ENCODE peak calls at places on chromosomes 11 and 22, in six cellular contexts. K is neuronal stem cell; I is upper lobe of right lung; O is CD8-positive, alpha-beta T cell; D is BE2C; Q is fibroblast of lung. U is an unnamed sample.

GRCh38 chr22:46104881-46105493 is 45.3 kb upstream of the PPARA start:
- DNase-seq in D (no peak), O (no peak), I (no peak), Q (peak), K (no peak), U (peak)

GRCh38 chr11:124543145-124543544 is 309 bp downstream of the OR8B12 start:
- DNase-seq in D (no peak), O (no peak), Q (no peak), K (no peak), I (no peak), U (no peak)

GRCh38 chr22:30609260-30610185 is 2.5 kb downstream of the TCN2 start:
- DNase-seq in D (no peak), O (no peak), K (no peak), I (no peak), Q (peak), U (peak)

GRCh38 chr11:35357893-35358292 is 61.5 kb downstream of the SLC1A2 start:
- DNase-seq in Q (peak), K (no peak), I (no peak), O (no peak), D (no peak), U (no peak)

GRCh38 chr11:129643031-129643721 is 172.5 kb upstream of the TMEM45B start:
- DNase-seq in K (no peak), D (no peak), O (no peak), I (no peak), Q (peak), U (peak)

GRCh38 chr11:86246293-86246675 is 1.7 kb downstream of the EED start:
- DNase-seq in K (no peak), Q (no peak), O (no peak), I (no peak), D (no peak), U (no peak)

GRCh38 chr22:45296628-45297297 is 12.0 kb downstream of the UPK3A start:
- DNase-seq in I (no peak), O (no peak), Q (no peak), K (no peak), D (no peak), U (no peak)

GRCh38 chr22:36238348-36239149 is 778 bp downstream of the APOL2 start:
- DNase-seq in D (peak), O (no peak), K (no peak), I (no peak), Q (no peak), U (peak)

GRCh38 chr11:44133335-44133946 is 38.0 kb downstream of the EXT2 start:
- DNase-seq in Q (peak), O (no peak), D (peak), I (no peak), K (peak), U (no peak)

GRCh38 chr11:79088967-79089366 is 351.9 kb downstream of the TENM4 start:
- DNase-seq in D (no peak), O (no peak), K (peak), Q (no peak), I (no peak), U (no peak)

GRCh38 chr11:11786234-11786633 is 55.5 kb upstream of the USP47 start:
- DNase-seq in O (no peak), I (no peak), K (no peak), Q (no peak), D (no peak), U (no peak)

GRCh38 chr11:109994896-109995295 is 98.3 kb upstream of the ZC3H12C start:
- DNase-seq in Q (no peak), O (no peak), D (no peak), K (no peak), I (no peak), U (no peak)

GRCh38 chr22:19038164-19038546 is 84.1 kb downstream of the DGCR2 start:
- DNase-seq in Q (no peak), K (no peak), I (no peak), O (no peak), D (no peak), U (no peak)

GRCh38 chr22:43393845-43394474 is 17.9 kb upstream of the MPPED1 start:
- DNase-seq in D (no peak), K (no peak), O (no peak), I (no peak), Q (no peak), U (no peak)

GRCh38 chr11:957201-957920 is 31.7 kb downstream of the AP2A2 start:
- DNase-seq in Q (no peak), D (no peak), O (no peak), K (no peak), I (no peak), U (no peak)

GRCh38 chr11:35165416-35166368 is 26.7 kb downstream of the CD44 start:
- DNase-seq in D (no peak), O (peak), I (no peak), Q (peak), K (no peak), U (peak)

GRCh38 chr11:117300773-117301172 is 9.6 kb downstream of the BACE1-AS start:
- DNase-seq in Q (peak), O (no peak), K (no peak), I (no peak), D (no peak), U (no peak)

GRCh38 chr22:48563118-48563965 is 1264.3 kb downstream of the BRD1 start:
- DNase-seq in I (no peak), D (no peak), O (no peak), K (no peak), Q (no peak), U (no peak)

GRCh38 chr11:95375451-95375850 is 144.4 kb upstream of the SESN3 start:
- DNase-seq in I (no peak), Q (peak), K (no peak), D (no peak), O (no peak), U (no peak)

GRCh38 chr11:75087319-75088055 is 9.2 kb downstream of the OR2AT4 start:
- DNase-seq in K (no peak), Q (no peak), I (no peak), O (no peak), D (no peak), U (no peak)

GRCh38 chr11:68150029-68150428 is 28.8 kb upstream of the CHKA start:
- DNase-seq in D (no peak), O (no peak), K (no peak), Q (peak), I (peak), U (no peak)

GRCh38 chr11:92251980-92252379 is 27.4 kb downstream of the FAT3 start:
- DNase-seq in D (no peak), O (no peak), I (no peak), K (no peak), Q (peak), U (no peak)

GRCh38 chr11:8066036-8066910 is 14.7 kb upstream of the TUB start:
- DNase-seq in Q (peak), D (no peak), K (no peak), I (no peak), O (no peak), U (no peak)

GRCh38 chr11:86513746-86514373 is 139.2 kb downstream of the CCDC81 start:
- DNase-seq in O (no peak), I (no peak), Q (no peak), D (no peak), K (no peak), U (no peak)

GRCh38 chr22:25567305-25567704 is 2.8 kb downstream of the GRK3 start:
- DNase-seq in O (no peak), D (no peak), Q (no peak), K (no peak), I (no peak), U (no peak)

GRCh38 chr11:75659836-75660235 is 9.0 kb downstream of the MAP6 start:
- DNase-seq in K (no peak), D (no peak), O (no peak), Q (no peak), I (no peak), U (no peak)

GRCh38 chr22:18065256-18065655 is 12.5 kb upstream of the PEX26 start:
- DNase-seq in D (no peak), O (no peak), Q (no peak), K (no peak), I (peak), U (no peak)

DNA sequence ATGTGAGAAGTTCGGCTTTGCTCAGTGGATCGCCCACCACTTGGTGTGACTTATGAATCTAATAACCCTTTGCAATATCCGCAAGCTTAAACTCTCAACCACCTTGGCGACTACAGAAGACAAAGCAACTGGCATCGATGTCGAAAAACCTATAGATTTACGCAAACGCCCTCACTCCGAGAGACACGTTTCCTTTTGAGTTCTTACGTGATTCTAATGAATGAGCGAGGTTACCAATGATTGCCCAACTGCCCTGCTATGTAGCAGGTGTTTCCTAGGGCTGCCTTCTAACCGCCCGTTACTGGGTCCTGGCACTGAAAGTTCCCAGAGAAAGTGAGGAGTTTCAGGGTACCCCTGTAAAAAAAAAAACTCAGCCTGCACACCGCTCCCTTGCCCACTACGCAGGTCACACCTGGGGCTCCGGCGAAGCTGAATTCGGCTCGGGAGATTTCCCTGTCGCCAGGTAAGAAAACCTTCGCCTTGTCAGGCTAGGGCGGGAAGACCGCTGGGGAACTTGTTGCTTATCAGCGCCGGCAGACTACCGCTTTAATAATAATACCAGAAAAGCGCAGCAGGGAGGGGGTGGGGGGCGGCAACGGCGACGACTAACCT is 21.4 kb upstream of the BDNF start:
- DNase-seq in K (no peak), O (no peak), Q (no peak), D (no peak), I (no peak), U (no peak)
- H3K4me3 ChIP-seq in K (peak), O (no peak), Q (peak), D (no peak), I (no peak), U (peak)

GRCh38 chr11:65911682-65912568 is 6.9 kb downstream of the C11orf68 start:
- DNase-seq in I (no peak), O (no peak), Q (peak), D (peak), K (no peak), U (no peak)
- H3K4me3 ChIP-seq in I (no peak), O (no peak), Q (no peak), D (no peak), K (no peak), U (no peak)

GRCh38 chr11:119195680-119196079 is 10.4 kb downstream of the NHERF4 start:
- DNase-seq in Q (peak), O (no peak), D (peak), K (no peak), I (peak), U (no peak)
- H3K4me3 ChIP-seq in Q (no peak), O (no peak), D (no peak), K (no peak), I (no peak), U (no peak)

DNA sequence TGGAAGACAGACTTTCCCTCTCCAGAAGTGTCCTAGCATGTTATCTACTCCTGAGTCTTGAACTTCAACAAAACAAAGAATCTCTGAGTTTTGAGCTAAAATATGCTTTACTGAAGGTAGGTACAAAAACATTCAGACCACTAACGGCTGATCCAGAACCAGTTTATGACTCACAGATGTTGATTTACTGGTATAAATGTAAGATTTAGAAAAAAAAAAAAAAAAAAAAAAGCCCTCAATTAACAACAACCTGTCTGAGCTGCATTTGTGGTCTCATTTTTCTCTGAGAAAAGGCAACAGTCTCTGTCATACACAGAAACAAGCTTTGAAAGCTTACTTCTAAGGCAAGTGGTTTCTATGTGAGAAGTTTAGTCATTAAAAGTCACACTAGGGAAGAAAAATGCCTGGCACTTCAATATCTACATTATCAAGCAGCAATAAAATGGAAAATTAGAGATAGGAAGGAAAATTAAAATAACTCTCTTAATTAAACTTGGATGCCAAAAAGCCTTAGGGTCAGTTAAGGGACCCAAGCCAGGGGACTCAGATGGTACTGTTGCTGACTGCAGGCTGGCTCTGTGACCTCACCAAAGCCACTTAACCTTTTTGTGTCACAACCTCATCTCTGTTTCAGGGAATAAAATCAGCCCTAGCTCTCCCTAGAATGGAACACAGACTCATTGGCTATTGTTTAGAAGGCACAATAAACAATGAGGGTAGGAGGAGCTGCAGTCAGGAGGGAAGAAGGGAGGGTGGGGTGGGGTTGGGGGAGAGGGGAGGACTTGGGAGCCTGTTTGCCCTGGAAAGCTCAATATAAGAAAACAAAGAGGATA is 61.7 kb downstream of the ETS1 start:
- DNase-seq in Q (peak), K (no peak), D (no peak), I (no peak), O (no peak), U (no peak)
- H3K4me3 ChIP-seq in Q (no peak), K (no peak), D (no peak), I (no peak), O (no peak), U (no peak)

GRCh38 chr22:39242809-39243442 is 1.9 kb downstream of the PDGFB start:
- DNase-seq in I (no peak), O (no peak), D (no peak), K (no peak), Q (no peak), U (no peak)

GRCh38 chr22:39241632-39242388 is 3.0 kb downstream of the PDGFB start:
- DNase-seq in O (peak), D (no peak), K (no peak), I (no peak), Q (no peak), U (no peak)

GRCh38 chr22:39242389-39242808 is 2.4 kb downstream of the PDGFB start:
- DNase-seq in O (no peak), D (no peak), I (no peak), Q (no peak), K (no peak), U (no peak)

GRCh38 chr22:39239561-39240423 is 5.0 kb downstream of the PDGFB start:
- DNase-seq in O (no peak), Q (no peak), K (no peak), D (no peak), I (peak), U (peak)

GRCh38 chr22:39240841-39241631 is 3.7 kb downstream of the PDGFB start:
- DNase-seq in Q (no peak), K (no peak), I (no peak), D (peak), O (no peak), U (peak)
- H3K4me3 ChIP-seq in Q (no peak), K (no peak), I (peak), D (no peak), O (peak), U (peak)

DNA sequence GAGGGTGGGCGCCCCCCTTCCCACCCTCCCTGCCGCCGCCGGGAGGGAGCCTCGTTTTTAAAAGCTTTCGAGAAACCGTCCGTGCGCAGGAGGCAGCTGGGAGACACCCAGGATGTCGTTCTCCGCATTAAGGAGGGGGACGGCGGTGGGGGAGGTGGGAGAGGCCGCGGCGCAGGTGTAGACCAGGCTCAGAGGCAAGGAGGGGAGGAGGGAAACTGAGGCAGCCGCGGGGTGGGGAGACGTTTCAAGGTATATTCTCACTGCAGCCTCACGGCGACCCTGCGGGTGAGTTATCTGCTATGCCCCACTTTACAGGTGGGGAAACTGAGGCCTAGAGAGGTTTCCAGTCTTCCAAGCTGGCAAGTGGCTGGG is 42.7 kb downstream of the CYTH4 start:
- DNase-seq in Q (no peak), I (peak), D (no peak), K (no peak), O (no peak), U (no peak)
- H3K4me3 ChIP-seq in Q (no peak), I (no peak), D (no peak), K (no peak), O (no peak), U (no peak)